ENCODE peak calls at places on chromosomes 12 and 14, in four cellular contexts. Z, T, L and U are unnamed samples.
A peak's percentile ranks its signal among the peaks of the same experiment; 100 is the strongest.

GRCh38 chr12:75960954-75961661 is 70.5 kb downstream of the PHLDA1 start:
- DNase-seq in T (no peak), Z (no peak), L (no peak), U (no peak)

GRCh38 chr12:131775124-131775903 is 52.9 kb upstream of the MMP17 start:
- DNase-seq in L (no peak), Z (no peak), T (no peak), U (no peak)

GRCh38 chr14:62053188-62053587 is 291.0 kb downstream of the SNAPC1 start:
- DNase-seq in Z (no peak), T (no peak), L (no peak), U (no peak)

GRCh38 chr14:20775043-20775442 is 6.0 kb upstream of the RNASE6 start:
- DNase-seq in L (no peak), T (no peak), Z (no peak), U (no peak)

GRCh38 chr14:69345402-69345801 is 52.7 kb downstream of the ERH start:
- DNase-seq in Z (no peak), L (no peak), T (no peak), U (no peak)

GRCh38 chr14:104442107-104442551 is 137.4 kb upstream of the C14orf180 start:
- DNase-seq in T (no peak), Z (no peak), L (no peak), U (no peak)

GRCh38 chr14:77892381-77892871 is 92.5 kb downstream of the ADCK1 start:
- DNase-seq in L (no peak), T (no peak), Z (no peak), U (no peak)

GRCh38 chr14:105041841-105042765 is 21.2 kb upstream of the CDCA4 start:
- DNase-seq in Z (peak; percentile 40), L (no peak), T (no peak), U (no peak)

GRCh38 chr14:34218866-34219265 is 243.2 kb downstream of the SPTSSA start:
- DNase-seq in Z (no peak), L (no peak), T (no peak), U (no peak)

GRCh38 chr14:33657478-33657877 is 293.4 kb downstream of the EGLN3 start:
- DNase-seq in Z (no peak), L (no peak), T (no peak), U (no peak)

GRCh38 chr12:57840701-57841100 is 5.8 kb downstream of the CTDSP2 start:
- DNase-seq in T (no peak), L (no peak), Z (no peak), U (no peak)

GRCh38 chr14:61511558-61511924 is 183.8 kb upstream of the HIF1A start:
- DNase-seq in L (no peak), T (no peak), Z (no peak), U (no peak)

GRCh38 chr14:64279719-64280668 is 14.2 kb downstream of the ESR2 start:
- DNase-seq in T (peak; percentile 26), L (no peak), Z (no peak), U (no peak)

GRCh38 chr14:34355584-34356266 is 106.3 kb downstream of the SPTSSA start:
- DNase-seq in Z (no peak), T (peak; percentile 19), L (no peak), U (no peak)

GRCh38 chr12:119460876-119461275 is 126.3 kb downstream of the CCDC60 start:
- DNase-seq in L (no peak), T (no peak), Z (no peak), U (no peak)

GRCh38 chr14:99691111-99691885 is 7.2 kb downstream of the CYP46A1 start:
- DNase-seq in L (no peak), T (no peak), Z (no peak), U (no peak)

GRCh38 chr12:19624401-19624930 is 185.2 kb downstream of the AEBP2 start:
- DNase-seq in T (no peak), Z (no peak), L (no peak), U (no peak)

GRCh38 chr12:41188841-41189394 is 798 bp downstream of the PDZRN4 start:
- DNase-seq in Z (no peak), L (no peak), T (no peak), U (no peak)

GRCh38 chr12:116736962-116737773 is 701 bp downstream of the SPRING1 start:
- DNase-seq in L (no peak), T (peak; percentile 17), Z (no peak), U (peak; percentile 47)

GRCh38 chr12:123712780-123713319 is 697 bp downstream of the ATP6V0A2 start:
- DNase-seq in L (no peak), T (no peak), Z (peak; percentile 53), U (peak; percentile 17)

GRCh38 chr14:92677087-92677668 is 71.2 kb downstream of the LGMN start:
- DNase-seq in T (no peak), Z (no peak), L (no peak), U (no peak)

GRCh38 chr14:56581041-56581727 is 1.6 kb downstream of the TMEM260 start:
- DNase-seq in Z (no peak), T (no peak), L (no peak), U (no peak)

GRCh38 chr12:83796527-83796926 is 1109.8 kb downstream of the TMTC2 start:
- DNase-seq in Z (no peak), L (no peak), T (no peak), U (no peak)

GRCh38 chr12:57603758-57604453 is 718 bp upstream of the DTX3 start:
- DNase-seq in T (no peak), L (peak; percentile 43), Z (no peak), U (no peak)

GRCh38 chr14:105050551-105050897 is 14.7 kb downstream of the GPR132 start:
- DNase-seq in T (peak; percentile 81), Z (peak; percentile 60), L (no peak), U (peak; percentile 56)

GRCh38 chr14:61537567-61538463 is 157.5 kb upstream of the HIF1A start:
- DNase-seq in L (no peak), T (peak; percentile 81), Z (no peak), U (peak; percentile 70)

DNA sequence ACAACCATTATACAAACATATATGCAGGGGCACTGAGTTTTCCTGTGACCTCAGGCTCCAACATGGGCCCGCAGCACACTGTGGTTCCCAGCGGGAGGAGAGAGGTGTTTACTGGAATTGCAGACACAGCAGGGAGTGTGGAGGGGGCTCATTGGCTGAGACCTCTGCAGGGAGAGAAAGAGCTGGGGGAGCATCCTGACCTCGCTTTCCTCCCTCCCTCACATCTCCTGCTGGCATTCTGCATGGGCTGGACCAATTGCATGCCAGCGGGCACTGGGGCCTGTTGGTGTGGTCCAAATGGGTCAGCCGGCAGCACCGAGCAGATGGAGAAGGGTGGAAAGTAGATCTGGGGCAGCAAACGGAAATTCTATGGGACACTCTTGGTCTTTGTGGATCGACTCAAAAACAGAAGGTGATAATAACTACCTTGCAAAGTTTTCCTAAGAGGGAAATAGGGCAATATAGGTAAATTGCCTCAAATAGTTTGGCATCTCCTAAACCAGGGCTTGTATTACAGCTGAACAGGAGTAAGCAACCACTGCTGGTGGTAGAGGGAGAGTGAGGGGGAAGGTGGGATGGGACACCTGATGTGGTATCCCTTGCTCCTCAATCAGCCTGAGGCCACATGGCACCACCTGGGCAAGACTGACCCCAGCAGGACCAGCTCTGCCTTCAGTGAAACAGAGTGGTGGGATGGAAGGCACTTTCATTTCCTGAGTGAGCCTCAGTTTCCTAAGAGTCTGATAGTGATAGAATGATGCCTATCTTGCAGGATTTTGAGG is 86.9 kb downstream of the NTF3 start:
- DNase-seq in L (no peak), Z (no peak), T (no peak), U (no peak)
- H3K4me1 ChIP-seq in L (no peaks in the 10 kb centered on the region), Z (no peaks in the 10 kb centered on the region), T (no peaks in the 10 kb centered on the region), U (no peaks in the 10 kb centered on the region)

DNA sequence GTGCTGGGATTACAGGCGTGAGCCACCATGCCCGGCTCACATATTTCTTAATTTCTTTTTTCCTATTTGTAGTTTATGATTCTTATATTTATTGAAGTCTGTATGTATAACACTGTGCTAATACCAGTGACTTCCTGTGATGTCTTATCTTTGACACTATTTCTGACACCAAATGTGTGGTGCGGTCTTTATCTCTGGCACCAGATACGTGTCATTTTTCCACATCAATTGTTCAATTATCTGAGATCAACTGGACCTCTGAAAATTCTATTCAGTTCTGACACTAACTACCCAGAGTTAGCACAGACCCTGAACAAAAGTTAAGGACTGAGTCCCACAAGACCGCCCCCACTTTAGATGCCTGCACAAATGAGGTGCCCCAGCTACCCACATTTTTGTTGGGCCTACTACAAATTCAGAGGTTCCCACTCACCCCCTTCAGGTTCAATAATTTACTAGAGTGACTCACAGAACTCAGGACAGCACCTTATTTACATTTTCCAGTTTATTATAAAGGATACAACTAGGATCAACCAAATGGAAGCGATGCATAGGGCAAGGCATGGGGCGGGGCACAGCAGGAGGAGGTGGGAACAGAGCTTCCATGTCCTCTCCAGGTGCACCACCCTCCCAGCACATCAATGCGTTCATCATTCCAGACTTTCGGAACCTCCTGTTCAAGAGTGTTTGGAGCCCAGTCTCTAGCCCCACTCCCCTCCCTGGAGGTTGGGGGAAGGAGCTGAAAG is 11.6 kb upstream of the SRSF9 start:
- DNase-seq in T (no peak), L (no peak), Z (no peak), U (no peak)
- H3K4me1 ChIP-seq in T (peaks cover 7% of the 10 kb centered on the region), L (no peaks in the 10 kb centered on the region), Z (no peaks in the 10 kb centered on the region), U (no peaks in the 10 kb centered on the region)

DNA sequence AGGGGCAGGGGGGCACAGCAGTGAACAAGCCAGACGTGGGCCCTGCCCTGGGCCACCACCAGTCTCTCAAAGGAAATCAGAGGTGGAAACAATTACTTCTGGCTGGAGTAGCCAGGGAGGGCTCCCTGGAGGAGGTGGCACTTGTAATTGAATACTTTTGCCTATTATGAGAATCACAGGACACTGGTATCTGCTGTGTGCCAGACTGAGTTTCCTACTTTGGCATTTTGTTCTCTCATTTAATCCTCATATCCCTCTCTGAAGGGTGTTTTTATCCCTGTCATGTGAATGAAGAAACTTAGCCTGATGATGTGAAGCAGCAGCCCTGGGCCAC is 7.2 kb downstream of the FAM222A start:
- DNase-seq in Z (no peak), L (no peak), T (no peak), U (no peak)
- H3K4me1 ChIP-seq in Z (peaks cover 66% of the 10 kb centered on the region), L (peaks cover 26% of the 10 kb centered on the region), T (no peaks in the 10 kb centered on the region), U (no peaks in the 10 kb centered on the region)

GRCh38 chr14:103020271-103020910 is 37.0 kb downstream of the CDC42BPB start:
- DNase-seq in T (no peak), Z (no peak), L (no peak), U (no peak)
- H3K4me1 ChIP-seq in T (peaks cover 45% of the 10 kb centered on the region), Z (peaks cover 32% of the 10 kb centered on the region), L (peaks cover 65% of the 10 kb centered on the region), U (peaks cover 34% of the 10 kb centered on the region)

GRCh38 chr12:120669055-120669828 is 17.7 kb upstream of the MLEC start:
- DNase-seq in L (no peak), Z (no peak), T (peak; percentile 21), U (peak; percentile 91)

GRCh38 chr12:120668797-120669054 is 18.2 kb upstream of the MLEC start:
- DNase-seq in L (no peak), T (no peak), Z (no peak), U (no peak)

GRCh38 chr12:120663741-120664140 is 23.2 kb upstream of the MLEC start:
- DNase-seq in L (no peak), T (no peak), Z (no peak), U (no peak)

GRCh38 chr12:120668091-120668796 is 18.7 kb upstream of the MLEC start:
- DNase-seq in Z (no peak), T (no peak), L (no peak), U (peak; percentile 95)

GRCh38 chr12:120666577-120667390 is 20.2 kb upstream of the MLEC start:
- DNase-seq in T (no peak), Z (no peak), L (no peak), U (no peak)
- H3K4me1 ChIP-seq in T (no peaks in the 10 kb centered on the region), Z (no peaks in the 10 kb centered on the region), L (peaks cover 10% of the 10 kb centered on the region), U (peaks cover 17% of the 10 kb centered on the region)

GRCh38 chr12:6223545-6223944 is 23.3 kb downstream of the CD9 start:
- DNase-seq in L (no peak), T (no peak), Z (no peak), U (no peak)
- H3K4me1 ChIP-seq in L (peaks cover 98% of the 10 kb centered on the region), T (peaks cover 86% of the 10 kb centered on the region), Z (peaks cover 60% of the 10 kb centered on the region), U (no peaks in the 10 kb centered on the region)

GRCh38 chr12:51972849-51973273 is 21.4 kb downstream of the ACVR1B start:
- DNase-seq in Z (no peak), L (no peak), T (no peak), U (no peak)
- H3K4me1 ChIP-seq in Z (peaks cover 41% of the 10 kb centered on the region), L (peaks cover 50% of the 10 kb centered on the region), T (peaks cover 3% of the 10 kb centered on the region), U (peaks cover 5% of the 10 kb centered on the region)